ENCODE peak calls at places on chromosomes 3 and 15, in six cellular contexts. One of them, this sample, is unnamed.

GRCh38 chr15:90059208-90059985 is 42.9 kb downstream of the IDH2 start:
- DNase-seq in activated naive CD4-positive, alpha-beta T cell: peak; percentile 22
- DNase-seq in left colon: peak; percentile 88
- DNase-seq in cardiac muscle cell: peak; percentile 35
- DNase-seq in naive thymus-derived CD8-positive, alpha-beta T cell: peak; percentile 36
- DNase-seq in keratinocyte: no peak
- DNase-seq in this sample: no peak

GRCh38 chr3:32700244-32700643 is 15.3 kb downstream of the CNOT10 start:
- DNase-seq in activated naive CD4-positive, alpha-beta T cell: no peak
- DNase-seq in left colon: no peak
- DNase-seq in cardiac muscle cell: no peak
- DNase-seq in naive thymus-derived CD8-positive, alpha-beta T cell: no peak
- DNase-seq in keratinocyte: no peak
- DNase-seq in this sample: no peak

GRCh38 chr3:7978104-7978457 is 523.5 kb upstream of the LMCD1 start:
- DNase-seq in activated naive CD4-positive, alpha-beta T cell: no peak
- DNase-seq in left colon: no peak
- DNase-seq in cardiac muscle cell: no peak
- DNase-seq in naive thymus-derived CD8-positive, alpha-beta T cell: no peak
- DNase-seq in keratinocyte: no peak
- DNase-seq in this sample: no peak

GRCh38 chr3:61422945-61423740 is 138.2 kb upstream of the PTPRG start:
- DNase-seq in activated naive CD4-positive, alpha-beta T cell: no peak
- DNase-seq in left colon: no peak
- DNase-seq in cardiac muscle cell: no peak
- DNase-seq in naive thymus-derived CD8-positive, alpha-beta T cell: no peak
- DNase-seq in keratinocyte: no peak
- DNase-seq in this sample: no peak

GRCh38 chr3:112409061-112409460 is 76.1 kb downstream of the CD200 start:
- DNase-seq in activated naive CD4-positive, alpha-beta T cell: no peak
- DNase-seq in left colon: peak; percentile 36
- DNase-seq in cardiac muscle cell: no peak
- DNase-seq in naive thymus-derived CD8-positive, alpha-beta T cell: no peak
- DNase-seq in keratinocyte: no peak
- DNase-seq in this sample: no peak

GRCh38 chr15:62648954-62649353 is 393.6 kb upstream of the TPM1 start:
- DNase-seq in activated naive CD4-positive, alpha-beta T cell: no peak
- DNase-seq in left colon: no peak
- DNase-seq in cardiac muscle cell: peak; percentile 40
- DNase-seq in naive thymus-derived CD8-positive, alpha-beta T cell: no peak
- DNase-seq in keratinocyte: no peak
- DNase-seq in this sample: no peak

GRCh38 chr15:40257656-40258450 is 19.0 kb downstream of the PAK6 start:
- DNase-seq in activated naive CD4-positive, alpha-beta T cell: no peak
- DNase-seq in left colon: no peak
- DNase-seq in cardiac muscle cell: no peak
- DNase-seq in naive thymus-derived CD8-positive, alpha-beta T cell: no peak
- DNase-seq in keratinocyte: no peak
- DNase-seq in this sample: no peak

GRCh38 chr3:37129871-37130270 is 44.5 kb downstream of the LRRFIP2 start:
- DNase-seq in activated naive CD4-positive, alpha-beta T cell: no peak
- DNase-seq in left colon: no peak
- DNase-seq in cardiac muscle cell: no peak
- DNase-seq in naive thymus-derived CD8-positive, alpha-beta T cell: no peak
- DNase-seq in keratinocyte: peak; percentile 4
- DNase-seq in this sample: no peak

GRCh38 chr15:77901921-77902750 is 175.4 kb downstream of the TBC1D2B start:
- DNase-seq in activated naive CD4-positive, alpha-beta T cell: no peak
- DNase-seq in left colon: no peak
- DNase-seq in cardiac muscle cell: no peak
- DNase-seq in naive thymus-derived CD8-positive, alpha-beta T cell: no peak
- DNase-seq in keratinocyte: no peak
- DNase-seq in this sample: no peak

GRCh38 chr15:99928429-99928981 is 195.3 kb upstream of the LYSMD4 start:
- DNase-seq in activated naive CD4-positive, alpha-beta T cell: peak; percentile 69
- DNase-seq in left colon: peak; percentile 53
- DNase-seq in cardiac muscle cell: peak; percentile 88
- DNase-seq in naive thymus-derived CD8-positive, alpha-beta T cell: peak; percentile 85
- DNase-seq in keratinocyte: no peak
- DNase-seq in this sample: peak; percentile 31

GRCh38 chr15:71357357-71357756 is 242.1 kb downstream of the THSD4 start:
- DNase-seq in activated naive CD4-positive, alpha-beta T cell: no peak
- DNase-seq in left colon: peak; percentile 47
- DNase-seq in cardiac muscle cell: peak; percentile 24
- DNase-seq in naive thymus-derived CD8-positive, alpha-beta T cell: no peak
- DNase-seq in keratinocyte: no peak
- DNase-seq in this sample: no peak